ENCODE peak calls at places on chromosomes 13 and 19, in eight cellular contexts. F, Z, T, A, Y, G, X and V are unnamed samples.

GRCh38 chr13:42745655-42746054 is 35.7 kb upstream of the FAM216B start:
- DNase-seq in F (no peak), Z (peak; percentile 58), T (no peak), A (no peak), Y (no peak), G (no peak), X (no peak), V (no peak)

GRCh38 chr19:14118165-14119051 is 846 bp upstream of the PRKACA start:
- DNase-seq in F (peak; percentile 33), Z (peak; percentile 75), T (peak; percentile 66), A (peak; percentile 89), Y (peak; percentile 69), G (no peak), X (peak; percentile 89), V (peak; percentile 77)

GRCh38 chr19:5122121-5122400 is 153.1 kb downstream of the KDM4B start:
- DNase-seq in F (no peak), Z (no peak), T (no peak), A (no peak), Y (no peak), G (no peak), X (no peak), V (no peak)

GRCh38 chr13:35836476-35836875 is 294.7 kb downstream of the DCLK1 start:
- DNase-seq in F (no peak), Z (no peak), T (no peak), A (no peak), Y (no peak), G (no peak), X (no peak), V (no peak)

GRCh38 chr19:20164456-20164855 is 2.6 kb upstream of the ZNF486 start:
- DNase-seq in F (no peak), Z (no peak), T (no peak), A (no peak), Y (no peak), G (no peak), X (no peak), V (no peak)

GRCh38 chr19:38650180-38650775 is 2.8 kb downstream of the ACTN4 start:
- DNase-seq in F (no peak), Z (no peak), T (peak; percentile 75), A (no peak), Y (peak; percentile 77), G (no peak), X (no peak), V (no peak)

GRCh38 chr19:33393286-33394005 is 19.9 kb downstream of the CEBPG start:
- DNase-seq in F (peak; percentile 35), Z (no peak), T (peak; percentile 31), A (peak; percentile 73), Y (peak; percentile 52), G (no peak), X (peak; percentile 14), V (peak; percentile 16)

GRCh38 chr19:56899943-56900342 is 59.4 kb upstream of the PEG3 start:
- DNase-seq in F (no peak), Z (no peak), T (no peak), A (no peak), Y (no peak), G (no peak), X (no peak), V (no peak)

GRCh38 chr19:32930567-32930966 is 41.2 kb downstream of the CEP89 start:
- DNase-seq in F (no peak), Z (no peak), T (no peak), A (no peak), Y (no peak), G (no peak), X (no peak), V (no peak)

GRCh38 chr13:109271991-109272454 is 514.4 kb downstream of the IRS2 start:
- DNase-seq in F (peak; percentile 60), Z (no peak), T (no peak), A (no peak), Y (no peak), G (no peak), X (no peak), V (no peak)

GRCh38 chr19:6663236-6664187 is 6.4 kb downstream of the TNFSF14 start:
- DNase-seq in F (no peak), Z (no peak), T (no peak), A (no peak), Y (peak; percentile 32), G (no peak), X (no peak), V (no peak)

GRCh38 chr19:36225219-36225892 is 10.4 kb downstream of the ZNF146 start:
- DNase-seq in F (no peak), Z (peak; percentile 80), T (no peak), A (no peak), Y (no peak), G (no peak), X (no peak), V (no peak)

GRCh38 chr13:54241719-54242118 is 1213.1 kb downstream of the OLFM4 start:
- DNase-seq in F (no peak), Z (no peak), T (no peak), A (no peak), Y (no peak), G (no peak), X (no peak), V (no peak)

GRCh38 chr13:48975101-48975925 is at the start of gene FNDC3A:
- DNase-seq in F (peak; percentile 91), Z (peak; percentile 64), T (peak; percentile 85), A (no peak), Y (peak; percentile 63), G (no peak), X (peak; percentile 60), V (peak; percentile 83)

GRCh38 chr13:93965587-93965986 is 513.9 kb downstream of the DCT start:
- DNase-seq in F (no peak), Z (no peak), T (no peak), A (no peak), Y (no peak), G (no peak), X (no peak), V (no peak)
- H3K4me1 ChIP-seq in F (no peaks in the 10 kb centered on the region), Z (peaks cover 1% of the 10 kb centered on the region), T (no peaks in the 10 kb centered on the region), A (no peaks in the 10 kb centered on the region), Y (no peaks in the 10 kb centered on the region), G (no peaks in the 10 kb centered on the region), X (no peaks in the 10 kb centered on the region), V (no peaks in the 10 kb centered on the region)

DNA sequence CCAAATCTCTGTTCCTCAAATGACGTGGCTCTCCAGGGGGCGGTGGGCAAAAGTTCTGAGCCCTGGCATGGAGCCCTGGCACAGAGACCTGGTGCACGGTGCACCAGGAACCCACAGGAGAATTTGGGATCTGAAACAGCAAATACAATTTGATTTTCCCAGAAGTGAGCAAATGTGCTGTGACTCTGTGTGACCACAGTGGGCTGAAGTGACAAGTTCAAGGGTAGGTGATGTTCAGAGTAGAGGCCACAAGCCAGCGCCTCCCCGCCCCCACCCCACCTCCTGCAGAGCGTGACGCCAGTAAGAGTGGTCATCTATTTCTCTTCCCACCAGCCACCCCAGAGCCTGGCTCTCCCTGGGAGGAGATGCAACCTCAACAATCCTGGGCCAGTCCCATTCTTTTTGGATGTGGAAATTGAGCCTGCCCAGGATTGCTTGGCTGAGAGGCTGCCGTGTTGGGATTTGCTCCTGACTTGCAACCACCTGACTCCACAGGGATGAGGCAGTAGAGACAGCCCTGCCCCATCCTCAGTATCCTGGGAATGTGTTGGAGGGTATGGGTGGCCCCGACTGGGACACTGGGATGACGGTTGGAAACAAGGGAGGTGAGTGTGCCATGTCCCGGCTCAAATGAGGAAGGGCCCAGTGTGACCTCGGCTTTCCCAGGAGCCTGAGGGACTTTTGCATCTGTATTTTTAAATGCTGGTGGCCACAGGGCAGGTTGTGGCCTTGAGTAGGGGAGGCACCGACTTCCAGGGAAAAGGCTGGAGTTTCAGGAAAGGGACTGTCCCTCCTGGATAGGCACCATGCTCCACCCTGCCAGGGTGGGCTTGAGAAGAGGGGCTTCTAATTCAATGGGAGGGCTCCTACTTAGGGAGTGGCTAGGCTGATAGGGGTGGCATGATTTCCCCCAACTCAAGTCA is 11.0 kb upstream of the BCL3 start:
- DNase-seq in F (no peak), Z (peak; percentile 55), T (no peak), A (no peak), Y (no peak), G (no peak), X (peak; percentile 46), V (no peak)
- H3K4me1 ChIP-seq in F (no peaks in the 10 kb centered on the region), Z (peaks cover 23% of the 10 kb centered on the region), T (peaks cover 35% of the 10 kb centered on the region), A (no peaks in the 10 kb centered on the region), Y (peaks cover 37% of the 10 kb centered on the region), G (peaks cover 43% of the 10 kb centered on the region), X (peaks cover 6% of the 10 kb centered on the region), V (peaks cover 31% of the 10 kb centered on the region)

DNA sequence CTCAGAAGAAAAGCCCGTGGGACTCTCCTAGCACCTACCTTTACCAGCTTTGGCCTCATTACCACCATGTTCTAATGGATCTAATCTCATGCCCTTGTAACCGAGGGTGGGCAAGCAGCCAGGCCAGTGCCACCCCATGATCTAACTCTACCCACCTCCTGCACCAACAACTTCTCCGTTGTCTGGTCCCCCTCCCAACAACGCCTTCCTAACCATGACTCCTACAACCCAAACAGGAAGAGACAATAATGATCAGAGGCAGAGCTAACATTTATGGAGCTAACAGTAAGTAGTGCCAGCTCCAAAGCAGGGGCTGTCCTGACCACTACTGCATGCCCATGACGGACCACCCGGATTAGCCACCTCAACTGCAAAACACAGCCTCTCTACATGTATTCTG is 3.5 kb downstream of the USP12 start:
- DNase-seq in F (no peak), Z (no peak), T (no peak), A (no peak), Y (no peak), G (no peak), X (no peak), V (no peak)
- H3K4me1 ChIP-seq in F (no peaks in the 10 kb centered on the region), Z (peaks cover 12% of the 10 kb centered on the region), T (peaks cover 35% of the 10 kb centered on the region), A (peaks cover 6% of the 10 kb centered on the region), Y (peaks cover 40% of the 10 kb centered on the region), G (peaks cover 71% of the 10 kb centered on the region), X (peaks cover 12% of the 10 kb centered on the region), V (peaks cover 67% of the 10 kb centered on the region)

GRCh38 chr19:44592451-44592890 is 20.9 kb upstream of the IGSF23 start:
- DNase-seq in F (no peak), Z (no peak), T (no peak), A (no peak), Y (no peak), G (no peak), X (no peak), V (no peak)

GRCh38 chr19:44585371-44586141 is 27.8 kb upstream of the IGSF23 start:
- DNase-seq in F (no peak), Z (peak; percentile 53), T (no peak), A (no peak), Y (no peak), G (no peak), X (no peak), V (no peak)

GRCh38 chr19:44590245-44591059 is 22.9 kb upstream of the IGSF23 start:
- DNase-seq in F (no peak), Z (no peak), T (no peak), A (no peak), Y (no peak), G (no peak), X (no peak), V (no peak)

GRCh38 chr19:44587863-44588752 is 25.3 kb upstream of the IGSF23 start:
- DNase-seq in F (no peak), Z (peak; percentile 96), T (no peak), A (no peak), Y (no peak), G (no peak), X (no peak), V (no peak)

GRCh38 chr19:44588753-44589112 is 24.6 kb upstream of the IGSF23 start:
- DNase-seq in F (no peak), Z (no peak), T (no peak), A (no peak), Y (no peak), G (no peak), X (no peak), V (no peak)
- H3K4me1 ChIP-seq in F (peaks cover 3% of the 10 kb centered on the region), Z (peaks cover 16% of the 10 kb centered on the region), T (no peaks in the 10 kb centered on the region), A (no peaks in the 10 kb centered on the region), Y (no peaks in the 10 kb centered on the region), G (no peaks in the 10 kb centered on the region), X (no peaks in the 10 kb centered on the region), V (peaks cover 26% of the 10 kb centered on the region)

GRCh38 chr19:49411681-49412321 is 11.4 kb downstream of the PTH2 start:
- DNase-seq in F (no peak), Z (no peak), T (no peak), A (no peak), Y (no peak), G (no peak), X (no peak), V (no peak)
- H3K4me1 ChIP-seq in F (peaks cover 31% of the 10 kb centered on the region), Z (no peaks in the 10 kb centered on the region), T (peaks cover 6% of the 10 kb centered on the region), A (no peaks in the 10 kb centered on the region), Y (no peaks in the 10 kb centered on the region), G (no peaks in the 10 kb centered on the region), X (no peaks in the 10 kb centered on the region), V (no peaks in the 10 kb centered on the region)